ENCODE peak calls at places on chromosomes 6 and 20, in four cellular contexts. One of them, this sample, is unnamed.

GRCh38 chr6:2751871-2752270 is 1.1 kb upstream of the MYLK4 start:
- DNase-seq in thoracic aorta: no peak
- DNase-seq in glutamatergic neuron: no peak
- DNase-seq in progenitor cell of endocrine pancreas: no peak
- DNase-seq in this sample: no peak

GRCh38 chr20:18287546-18287914 is 797 bp upstream of the ZNF133 start:
- DNase-seq in thoracic aorta: no peak
- DNase-seq in glutamatergic neuron: peak; percentile 21
- DNase-seq in progenitor cell of endocrine pancreas: no peak
- DNase-seq in this sample: no peak

GRCh38 chr6:140677781-140678528 is 1303.5 kb upstream of the CITED2 start:
- DNase-seq in thoracic aorta: no peak
- DNase-seq in glutamatergic neuron: no peak
- DNase-seq in progenitor cell of endocrine pancreas: no peak
- DNase-seq in this sample: no peak

GRCh38 chr20:56628873-56629463 is at the start of gene TFAP2C:
- DNase-seq in thoracic aorta: no peak
- DNase-seq in glutamatergic neuron: peak; percentile 83
- DNase-seq in progenitor cell of endocrine pancreas: peak; percentile 28
- DNase-seq in this sample: no peak

GRCh38 chr20:63162206-63162770 is 53.6 kb downstream of the YTHDF1 start:
- DNase-seq in thoracic aorta: no peak
- DNase-seq in glutamatergic neuron: peak; percentile 9
- DNase-seq in progenitor cell of endocrine pancreas: no peak
- DNase-seq in this sample: no peak

GRCh38 chr6:90648873-90649272 is 62.0 kb upstream of the MAP3K7 start:
- DNase-seq in thoracic aorta: no peak
- DNase-seq in glutamatergic neuron: no peak
- DNase-seq in progenitor cell of endocrine pancreas: no peak
- DNase-seq in this sample: no peak

GRCh38 chr6:8642854-8643253 is 207.5 kb upstream of the SLC35B3 start:
- DNase-seq in thoracic aorta: no peak
- DNase-seq in glutamatergic neuron: no peak
- DNase-seq in progenitor cell of endocrine pancreas: no peak
- DNase-seq in this sample: no peak

GRCh38 chr6:158068893-158069799 is 87.5 kb downstream of the SYNJ2 start:
- DNase-seq in thoracic aorta: peak; percentile 77
- DNase-seq in glutamatergic neuron: no peak
- DNase-seq in progenitor cell of endocrine pancreas: no peak
- DNase-seq in this sample: no peak

GRCh38 chr6:75424610-75425548 is 68.7 kb downstream of the FILIP1 start:
- DNase-seq in thoracic aorta: no peak
- DNase-seq in glutamatergic neuron: no peak
- DNase-seq in progenitor cell of endocrine pancreas: no peak
- DNase-seq in this sample: no peak

GRCh38 chr6:157281570-157281969 is 41.7 kb downstream of the TMEM242 start:
- DNase-seq in thoracic aorta: no peak
- DNase-seq in glutamatergic neuron: no peak
- DNase-seq in progenitor cell of endocrine pancreas: no peak
- DNase-seq in this sample: no peak

GRCh38 chr6:166999145-166999844 is at the start of gene CEP43:
- DNase-seq in thoracic aorta: peak; percentile 72
- DNase-seq in glutamatergic neuron: peak; percentile 98
- DNase-seq in progenitor cell of endocrine pancreas: peak; percentile 93
- DNase-seq in this sample: no peak

GRCh38 chr6:106119526-106119925 is 33.4 kb downstream of the PRDM1 start:
- DNase-seq in thoracic aorta: no peak
- DNase-seq in glutamatergic neuron: no peak
- DNase-seq in progenitor cell of endocrine pancreas: no peak
- DNase-seq in this sample: no peak

GRCh38 chr20:37411408-37412306 is 65.7 kb downstream of the SRC start:
- DNase-seq in thoracic aorta: no peak
- DNase-seq in glutamatergic neuron: peak; percentile 67
- DNase-seq in progenitor cell of endocrine pancreas: no peak
- DNase-seq in this sample: no peak

GRCh38 chr20:34022154-34022842 is 28.6 kb downstream of the RALY start:
- DNase-seq in thoracic aorta: no peak
- DNase-seq in glutamatergic neuron: no peak
- DNase-seq in progenitor cell of endocrine pancreas: no peak
- DNase-seq in this sample: peak; percentile 60
- TF ChIP-seq CTCF in thoracic aorta: no peak
- TF ChIP-seq CTCF in glutamatergic neuron: peak; percentile 34
- TF ChIP-seq CTCF in progenitor cell of endocrine pancreas: peak; percentile 48
- TF ChIP-seq CTCF in this sample: peak; percentile 49

GRCh38 chr6:165662671-165663282 is at the start of gene PDE10A:
- DNase-seq in thoracic aorta: no peak
- DNase-seq in glutamatergic neuron: peak; percentile 72
- DNase-seq in progenitor cell of endocrine pancreas: peak; percentile 51
- DNase-seq in this sample: no peak
- TF ChIP-seq CTCF in thoracic aorta: no peak
- TF ChIP-seq CTCF in glutamatergic neuron: no peak
- TF ChIP-seq CTCF in progenitor cell of endocrine pancreas: peak; percentile 12
- TF ChIP-seq CTCF in this sample: no peak

DNA sequence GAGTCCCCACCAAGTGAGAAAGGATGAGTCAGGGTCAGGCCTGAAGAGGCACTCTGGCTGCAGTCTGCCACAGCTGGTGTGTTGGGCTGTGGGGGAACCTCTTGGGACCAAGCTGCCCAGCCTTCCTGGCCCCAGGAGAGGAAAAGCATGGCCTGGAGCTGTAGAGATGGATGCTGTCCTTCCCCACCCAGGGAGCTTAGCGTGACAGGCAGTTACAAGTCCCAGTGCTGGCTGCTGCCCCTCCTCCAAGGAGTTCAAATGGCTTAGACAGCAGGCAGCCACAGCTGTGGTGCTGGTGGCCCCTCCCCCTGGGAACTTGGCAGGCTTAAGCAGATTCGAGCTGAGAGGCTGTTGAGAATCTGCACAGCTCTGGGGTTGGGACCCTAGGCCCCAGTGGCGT is 253.2 kb downstream of the PLCB1 start:
- DNase-seq in thoracic aorta: no peak
- DNase-seq in glutamatergic neuron: peak; percentile 58
- DNase-seq in progenitor cell of endocrine pancreas: no peak
- DNase-seq in this sample: no peak
- TF ChIP-seq CTCF in thoracic aorta: no peak
- TF ChIP-seq CTCF in glutamatergic neuron: no peak
- TF ChIP-seq CTCF in progenitor cell of endocrine pancreas: no peak
- TF ChIP-seq CTCF in this sample: no peak

GRCh38 chr6:17281100-17281496 is at the start of gene RBM24:
- DNase-seq in thoracic aorta: no peak
- DNase-seq in glutamatergic neuron: peak; percentile 78
- DNase-seq in progenitor cell of endocrine pancreas: peak; percentile 61
- DNase-seq in this sample: no peak

GRCh38 chr6:17280138-17280537 is 1.0 kb upstream of the RBM24 start:
- DNase-seq in thoracic aorta: no peak
- DNase-seq in glutamatergic neuron: no peak
- DNase-seq in progenitor cell of endocrine pancreas: no peak
- DNase-seq in this sample: no peak

GRCh38 chr6:17281497-17282481 is 628 bp downstream of the RBM24 start:
- DNase-seq in thoracic aorta: no peak
- DNase-seq in glutamatergic neuron: peak; percentile 32
- DNase-seq in progenitor cell of endocrine pancreas: peak; percentile 25
- DNase-seq in this sample: no peak

GRCh38 chr6:17278289-17279061 is 2.7 kb upstream of the RBM24 start:
- DNase-seq in thoracic aorta: no peak
- DNase-seq in glutamatergic neuron: no peak
- DNase-seq in progenitor cell of endocrine pancreas: no peak
- DNase-seq in this sample: no peak

GRCh38 chr6:17280552-17281090 is 540 bp upstream of the RBM24 start:
- DNase-seq in thoracic aorta: no peak
- DNase-seq in glutamatergic neuron: peak; percentile 71
- DNase-seq in progenitor cell of endocrine pancreas: peak; percentile 55
- DNase-seq in this sample: no peak
- TF ChIP-seq CTCF in thoracic aorta: no peak
- TF ChIP-seq CTCF in glutamatergic neuron: peak; percentile 14
- TF ChIP-seq CTCF in progenitor cell of endocrine pancreas: peak; percentile 21
- TF ChIP-seq CTCF in this sample: no peak